ENCODE peak calls at places on chromosomes 5 and 9, in six cellular contexts. Z is neural progenitor cell, D is GM23338, C is mesendoderm, N is A549, H is HCT116. J is an unnamed sample. For H3K4me1, the result is how much of the 10 kb centered on the place peaks cover.

GRCh38 chr5:68171101-68171558 is 44.4 kb upstream of the PIK3R1 start:
- DNase-seq in Z (peak), D (no peak), C (no peak), N (no peak), H (no peak), J (no peak)

GRCh38 chr5:56696900-56697299 is 118.4 kb upstream of the MAP3K1 start:
- DNase-seq in Z (no peak), D (no peak), C (no peak), N (no peak), H (no peak), J (no peak)

GRCh38 chr5:169006206-169006605 is 294.7 kb downstream of the SLIT3 start:
- DNase-seq in Z (peak), D (no peak), C (no peak), N (no peak), H (no peak), J (no peak)

GRCh38 chr9:38309324-38310195 is 82.9 kb upstream of the ALDH1B1 start:
- DNase-seq in Z (peak), D (peak), C (peak), N (no peak), H (no peak), J (no peak)

GRCh38 chr9:135474915-135475314 is 4.7 kb upstream of the PPP1R26 start:
- DNase-seq in Z (peak), D (peak), C (peak), N (peak), H (peak), J (peak)

GRCh38 chr5:159179556-159180305 is 29.6 kb downstream of the RNF145 start:
- DNase-seq in Z (no peak), D (no peak), C (no peak), N (no peak), H (no peak), J (no peak)

GRCh38 chr9:101705135-101705661 is 33.2 kb downstream of the GRIN3A start:
- DNase-seq in Z (peak), D (peak), C (peak), N (peak), H (no peak), J (no peak)

GRCh38 chr9:7104625-7105024 is 346.9 kb downstream of the KDM4C start:
- DNase-seq in Z (peak), D (no peak), C (no peak), N (no peak), H (no peak), J (no peak)

GRCh38 chr5:3694819-3695218 is 99.2 kb downstream of the IRX1 start:
- DNase-seq in Z (no peak), D (no peak), C (no peak), N (no peak), H (no peak), J (no peak)

GRCh38 chr9:35481347-35481975 is 8.4 kb upstream of the RUSC2 start:
- DNase-seq in Z (peak), D (peak), C (peak), N (peak), H (peak), J (peak)

GRCh38 chr5:163614787-163615186 is 109.4 kb downstream of the MAT2B start:
- DNase-seq in Z (no peak), D (no peak), C (no peak), N (no peak), H (no peak), J (no peak)

GRCh38 chr5:168312606-168313297 is 21.3 kb downstream of the WWC1 start:
- DNase-seq in Z (no peak), D (no peak), C (no peak), N (no peak), H (no peak), J (no peak)

GRCh38 chr5:1552469-1553255 is 28.9 kb upstream of the LPCAT1 start:
- DNase-seq in Z (peak), D (peak), C (no peak), N (no peak), H (no peak), J (no peak)

GRCh38 chr5:1413611-1414241 is 31.5 kb downstream of the SLC6A3 start:
- DNase-seq in Z (no peak), D (peak), C (no peak), N (no peak), H (no peak), J (no peak)

GRCh38 chr9:76255781-76256455 is 138.3 kb downstream of the RFK start:
- DNase-seq in Z (no peak), D (no peak), C (no peak), N (peak), H (no peak), J (no peak)

GRCh38 chr5:102802704-102803458 is 47.8 kb downstream of the PAM start:
- DNase-seq in Z (no peak), D (no peak), C (no peak), N (no peak), H (no peak), J (no peak)

GRCh38 chr5:6110441-6111005 is 267.8 kb downstream of the MED10 start:
- DNase-seq in Z (no peak), D (no peak), C (no peak), N (no peak), H (no peak), J (no peak)

GRCh38 chr9:88425538-88425950 is 37.3 kb downstream of the SPIN1 start:
- DNase-seq in Z (no peak), D (peak), C (peak), N (peak), H (no peak), J (no peak)

GRCh38 chr5:669842-670395 is 23.2 kb downstream of the TPPP start:
- DNase-seq in Z (no peak), D (peak), C (no peak), N (no peak), H (no peak), J (no peak)

GRCh38 chr5:111584651-111585050 is 72.3 kb upstream of the STARD4 start:
- DNase-seq in Z (no peak), D (no peak), C (peak), N (no peak), H (no peak), J (no peak)

GRCh38 chr5:178314961-178315820 is 82.6 kb upstream of the PHYKPL start:
- DNase-seq in Z (no peak), D (no peak), C (no peak), N (no peak), H (no peak), J (no peak)

GRCh38 chr9:117135481-117135880 is 279.4 kb downstream of the ASTN2 start:
- DNase-seq in Z (no peak), D (no peak), C (no peak), N (no peak), H (no peak), J (no peak)

GRCh38 chr9:117136461-117136860 is 278.4 kb downstream of the ASTN2 start:
- DNase-seq in Z (no peak), D (no peak), C (no peak), N (no peak), H (no peak), J (no peak)

GRCh38 chr9:117138257-117138656 is 276.6 kb downstream of the ASTN2 start:
- DNase-seq in Z (no peak), D (no peak), C (no peak), N (no peak), H (no peak), J (no peak)

DNA sequence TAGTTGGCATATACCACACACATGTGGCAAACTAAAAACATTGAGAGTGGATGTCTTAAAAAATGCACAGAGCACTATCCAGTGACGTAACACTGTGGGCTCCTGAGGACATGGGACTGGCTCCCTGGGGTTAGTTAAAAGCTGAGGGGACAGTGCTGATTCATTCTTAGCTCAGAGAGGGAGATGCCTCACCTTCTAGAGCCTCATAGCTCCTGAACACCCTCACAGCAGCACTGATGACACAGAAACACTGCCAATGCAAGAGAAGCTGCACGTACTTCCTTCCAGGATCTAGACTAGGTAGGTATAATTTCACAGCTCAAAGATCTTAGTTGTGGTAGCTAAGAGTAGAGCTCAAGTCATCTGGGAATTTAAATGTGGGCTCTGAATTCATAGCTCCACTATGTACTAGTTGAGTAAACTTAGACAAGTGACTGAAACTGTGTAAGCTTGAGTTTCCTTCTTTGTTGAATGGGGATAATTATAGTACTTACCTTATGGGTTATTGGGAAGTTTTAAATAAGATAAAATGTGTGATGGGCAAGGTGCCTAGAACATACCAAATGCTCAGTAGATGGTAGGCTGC is 279.9 kb downstream of the ASTN2 start:
- DNase-seq in Z (no peak), D (no peak), C (no peak), N (no peak), H (no peak), J (no peak)
- H3K4me2 ChIP-seq in Z (no peak), D (no peak), C (no peak), N (no peak), H (no peak), J (no peak)

GRCh38 chr9:99593621-99594020 is 228.1 kb upstream of the NR4A3 start:
- DNase-seq in Z (no peak), D (no peak), C (no peak), N (no peak), H (no peak), J (no peak)

GRCh38 chr9:99590879-99591278 is 230.8 kb upstream of the NR4A3 start:
- DNase-seq in Z (no peak), D (no peak), C (no peak), N (no peak), H (no peak), J (no peak)

GRCh38 chr9:99591770-99592169 is 229.9 kb upstream of the NR4A3 start:
- DNase-seq in Z (no peak), D (no peak), C (no peak), N (no peak), H (no peak), J (no peak)

GRCh38 chr9:99594056-99594780 is 227.5 kb upstream of the NR4A3 start:
- DNase-seq in Z (no peak), D (no peak), C (no peak), N (no peak), H (no peak), J (no peak)

DNA sequence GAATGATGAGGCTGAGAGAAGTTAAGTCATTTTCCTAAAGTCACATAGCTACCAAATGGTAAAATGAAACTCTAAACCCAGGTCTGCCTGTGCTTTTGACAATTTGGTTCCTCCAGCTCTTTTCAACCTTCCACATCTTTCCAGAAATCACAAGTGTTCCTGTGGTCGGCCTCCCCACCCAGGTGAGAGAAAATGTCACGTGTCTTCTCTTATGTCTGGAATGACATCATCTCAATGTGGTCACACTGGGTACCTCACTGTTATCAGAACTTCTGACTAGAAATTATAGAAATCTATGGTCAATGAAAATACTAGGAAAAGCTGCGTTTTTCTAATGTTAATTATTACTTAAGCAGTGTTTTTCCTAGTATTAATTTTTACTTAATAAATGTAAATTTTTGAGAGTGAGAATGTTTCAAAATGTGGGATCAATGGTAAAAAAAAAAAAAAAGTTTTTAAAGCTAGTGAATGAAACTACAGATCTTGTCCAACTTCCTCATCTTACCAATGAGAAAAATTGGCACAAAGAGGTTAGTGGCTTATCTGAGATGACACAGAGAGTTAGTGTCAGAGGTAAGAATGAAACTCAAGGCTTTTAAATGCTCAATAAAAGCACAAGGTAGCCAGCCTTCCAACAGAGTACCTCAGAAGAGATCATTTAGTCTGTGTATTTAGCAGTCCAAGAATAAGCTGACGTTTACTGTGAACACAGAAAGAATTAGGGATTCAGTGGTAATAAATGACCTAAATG is 228.7 kb upstream of the NR4A3 start:
- DNase-seq in Z (no peak), D (no peak), C (no peak), N (no peak), H (no peak), J (no peak)
- H3K27ac ChIP-seq in Z (no peak), D (no peak), C (no peak), N (no peak), H (no peak), J (no peak)

GRCh38 chr9:124285903-124286291 is 28.1 kb downstream of the NEK6 start:
- DNase-seq in Z (no peak), D (no peak), C (no peak), N (peak), H (no peak), J (no peak)
- H3K4me1 ChIP-seq in Z (under half), D (under half), C (under half), N (half or more), H (under half), J (half or more)

GRCh38 chr9:131704195-131704983 is 35.5 kb downstream of the RAPGEF1 start:
- DNase-seq in Z (no peak), D (no peak), C (no peak), N (no peak), H (no peak), J (no peak)
- H3K4me2 ChIP-seq in Z (no peak), D (peak), C (no peak), N (peak), H (no peak), J (peak)

DNA sequence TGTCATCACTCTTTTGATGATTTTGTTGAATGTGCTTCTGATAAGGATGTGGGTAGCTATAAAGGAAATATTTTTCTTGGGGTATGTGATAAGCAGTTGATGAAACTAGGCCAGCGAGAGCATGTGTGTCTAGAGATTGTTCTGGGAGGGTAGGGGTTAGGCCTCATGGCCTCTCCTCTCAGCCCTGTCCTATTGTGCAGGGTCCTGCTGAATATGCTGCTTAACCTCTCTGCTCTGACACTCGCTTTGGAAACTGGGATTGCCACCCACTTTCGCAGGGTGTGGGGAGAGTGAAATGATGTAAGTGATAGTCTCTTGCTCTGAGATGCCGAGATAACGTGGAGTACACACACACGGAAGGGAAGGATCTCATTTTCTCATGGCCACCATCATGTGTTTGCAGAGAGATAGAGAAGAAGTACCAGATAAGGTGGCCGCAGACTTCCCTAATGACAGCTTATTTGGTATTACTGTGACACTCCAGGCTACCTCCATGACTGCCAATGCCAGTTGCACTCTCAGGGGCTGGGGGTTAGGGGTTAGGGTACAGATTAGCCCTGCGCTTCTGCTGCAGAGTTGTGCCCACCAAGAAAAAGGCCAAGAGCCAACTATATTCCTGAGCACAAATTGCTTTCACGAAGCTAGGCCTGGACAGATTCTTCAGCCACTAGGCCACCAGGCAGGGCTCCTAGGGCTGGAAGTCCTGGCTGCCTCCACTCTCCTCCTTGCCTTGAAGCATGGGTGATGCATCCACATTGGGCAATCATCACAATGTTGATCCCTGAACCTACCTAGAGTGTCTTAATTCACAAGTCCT is 25.2 kb upstream of the TNFAIP8 start:
- DNase-seq in Z (no peak), D (no peak), C (peak), N (no peak), H (no peak), J (no peak)
- H3K27ac ChIP-seq in Z (no peak), D (no peak), C (no peak), N (peak), H (no peak), J (no peak)

DNA sequence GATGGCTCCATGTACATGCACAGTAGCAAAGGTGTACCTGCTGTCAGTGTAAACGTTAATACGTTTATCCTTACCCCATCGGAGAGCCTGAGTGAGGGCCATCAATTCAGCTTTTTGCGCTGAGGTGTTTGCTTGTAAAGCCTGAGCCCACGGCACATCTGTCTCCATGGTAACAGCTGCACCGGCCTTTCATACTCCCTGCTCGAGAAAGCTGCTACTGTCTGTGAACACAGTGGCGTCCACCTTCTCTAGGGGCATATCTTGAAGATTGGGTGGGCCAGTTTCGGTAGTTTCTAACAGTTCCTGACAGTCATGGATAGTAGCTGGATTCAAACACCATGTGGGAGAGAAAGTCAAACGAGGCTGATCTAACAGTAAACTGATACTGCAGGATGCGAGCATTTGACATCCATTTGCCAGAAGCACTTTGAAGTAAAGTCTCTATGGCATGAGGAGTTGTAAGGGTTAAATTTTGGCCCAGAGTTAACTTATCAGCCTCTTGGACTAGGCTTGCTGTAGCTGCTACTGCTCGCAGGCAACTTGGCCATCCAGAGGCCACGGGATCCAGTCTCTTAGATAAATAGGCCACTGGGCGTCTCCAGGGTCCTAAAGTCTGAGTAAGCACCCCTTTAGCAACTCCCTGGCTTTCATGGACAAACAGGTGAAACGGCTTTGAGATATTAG is 21.0 kb upstream of the RHOBTB3 start:
- DNase-seq in Z (peak), D (peak), C (peak), N (peak), H (peak), J (no peak)
- H3K4me1 ChIP-seq in Z (under half), D (under half), C (under half), N (under half), H (under half), J (under half)

J was measured in Karpas-422.